ENCODE peak calls at places on chromosomes 16 and 17, in ten cellular contexts. F is GM23338; W is stimulated activated CD4-positive, alpha-beta T cell treated with anti-CD3 and anti-CD28 coated beads, Interleukin-1b, Interleukin-23, amount 100 ng/mL, for 4 hours; J is HEK293T; Q is AG09309; Y is ovary; T is non-pigmented ciliary epithelial cell; U is GM19239; H is T-helper 1 cell; L is KBM-7. D is an unnamed sample.

GRCh38 chr16:20875358-20875656 is 24.9 kb downstream of the DCUN1D3 start:
- DNase-seq in F (no peak), W (no peak), J (no peak), Q (no peak), Y (no peak), T (no peak), U (no peak), H (peak; percentile 12), L (no peak), D (no peak)

GRCh38 chr16:57165923-57166322 is 19.9 kb downstream of the PSME3IP1 start:
- DNase-seq in F (no peak), W (no peak), J (no peak), Q (no peak), Y (no peak), T (no peak), U (no peak), H (no peak), L (no peak), D (peak; percentile 56)

GRCh38 chr16:80040413-80040812 is 439.9 kb upstream of the MAF start:
- DNase-seq in F (no peak), W (no peak), J (no peak), Q (no peak), Y (no peak), T (no peak), U (no peak), H (no peak), L (no peak), D (no peak)

GRCh38 chr17:77990301-77990700 is 31.8 kb downstream of the TNRC6C start:
- DNase-seq in F (no peak), W (no peak), J (no peak), Q (no peak), Y (no peak), T (no peak), U (no peak), H (no peak), L (no peak), D (no peak)

GRCh38 chr17:2700491-2701141 is 10.9 kb downstream of the CLUH start:
- DNase-seq in F (no peak), W (no peak), J (no peak), Q (no peak), Y (peak; percentile 15), T (no peak), U (peak; percentile 6), H (no peak), L (no peak), D (no peak)

GRCh38 chr16:23941025-23941424 is 105.2 kb downstream of the PRKCB start:
- DNase-seq in F (no peak), W (no peak), J (no peak), Q (no peak), Y (no peak), T (no peak), U (no peak), H (no peak), L (no peak), D (no peak)

GRCh38 chr16:4202615-4203014 is 39.3 kb downstream of the SRL start:
- DNase-seq in F (no peak), W (no peak), J (no peak), Q (no peak), Y (no peak), T (no peak), U (no peak), H (no peak), L (no peak), D (no peak)

GRCh38 chr17:80937501-80938356 is 53.9 kb upstream of the CHMP6 start:
- DNase-seq in F (no peak), W (no peak), J (no peak), Q (no peak), Y (no peak), T (no peak), U (no peak), H (no peak), L (no peak), D (no peak)

GRCh38 chr17:61822326-61823285 is 40.7 kb downstream of the BRIP1 start:
- DNase-seq in F (no peak), W (no peak), J (no peak), Q (no peak), Y (no peak), T (no peak), U (no peak), H (no peak), L (no peak), D (no peak)

GRCh38 chr16:57653936-57654335 is 14.2 kb upstream of the ADGRG3 start:
- DNase-seq in F (no peak), W (no peak), J (no peak), Q (no peak), Y (no peak), T (no peak), U (no peak), H (no peak), L (peak; percentile 83), D (no peak)

GRCh38 chr16:57284206-57284951 is at the start of gene PLLP:
- DNase-seq in F (peak; percentile 68), W (no peak), J (peak; percentile 80), Q (no peak), Y (no peak), T (no peak), U (no peak), H (no peak), L (peak; percentile 29), D (no peak)

GRCh38 chr16:78425957-78426590 is 326.6 kb downstream of the WWOX start:
- DNase-seq in F (no peak), W (no peak), J (peak; percentile 46), Q (no peak), Y (no peak), T (no peak), U (no peak), H (no peak), L (no peak), D (no peak)

GRCh38 chr17:60745544-60745943 is 67.9 kb downstream of the BCAS3 start:
- DNase-seq in F (no peak), W (no peak), J (no peak), Q (no peak), Y (no peak), T (no peak), U (no peak), H (no peak), L (no peak), D (no peak)

GRCh38 chr17:39069114-39069756 is 82.2 kb downstream of the PLXDC1 start:
- DNase-seq in F (peak; percentile 82), W (peak; percentile 23), J (peak; percentile 42), Q (no peak), Y (no peak), T (no peak), U (peak; percentile 44), H (peak; percentile 31), L (peak; percentile 49), D (no peak)

GRCh38 chr16:2429771-2430663 is 770 bp downstream of the CCNF start:
- DNase-seq in F (peak; percentile 51), W (no peak), J (peak; percentile 33), Q (no peak), Y (no peak), T (no peak), U (no peak), H (peak; percentile 36), L (peak; percentile 44), D (no peak)

GRCh38 chr16:79658301-79659001 is 57.9 kb upstream of the MAF start:
- DNase-seq in F (no peak), W (no peak), J (no peak), Q (peak; percentile 55), Y (no peak), T (peak; percentile 65), U (no peak), H (no peak), L (no peak), D (no peak)

GRCh38 chr16:78761427-78761826 is 662.0 kb downstream of the WWOX start:
- DNase-seq in F (no peak), W (no peak), J (no peak), Q (no peak), Y (no peak), T (no peak), U (no peak), H (no peak), L (no peak), D (no peak)

GRCh38 chr16:17491140-17491662 is 20.4 kb upstream of the XYLT1 start:
- DNase-seq in F (no peak), W (no peak), J (no peak), Q (no peak), Y (no peak), T (no peak), U (no peak), H (no peak), L (no peak), D (no peak)

GRCh38 chr16:66549284-66550131 is at the start of gene TK2:
- DNase-seq in F (peak; percentile 84), W (peak; percentile 43), J (peak; percentile 74), Q (no peak), Y (peak; percentile 79), T (no peak), U (peak; percentile 17), H (peak; percentile 52), L (peak; percentile 67), D (no peak)

GRCh38 chr16:85123891-85124635 is 11.8 kb upstream of the CIBAR2 start:
- DNase-seq in F (peak; percentile 68), W (no peak), J (no peak), Q (peak; percentile 48), Y (no peak), T (no peak), U (no peak), H (no peak), L (no peak), D (no peak)

GRCh38 chr17:71792966-71793365 is 327.9 kb upstream of the SOX9 start:
- DNase-seq in F (peak; percentile 6), W (no peak), J (no peak), Q (peak; percentile 33), Y (no peak), T (peak; percentile 76), U (no peak), H (no peak), L (no peak), D (peak; percentile 58)

GRCh38 chr16:89371968-89372634 is 118.3 kb downstream of the ANKRD11 start:
- DNase-seq in F (no peak), W (no peak), J (no peak), Q (no peak), Y (no peak), T (no peak), U (no peak), H (no peak), L (no peak), D (no peak)

GRCh38 chr16:7408700-7409340 is 76.2 kb downstream of the RBFOX1 start:
- DNase-seq in F (no peak), W (no peak), J (no peak), Q (no peak), Y (no peak), T (no peak), U (no peak), H (no peak), L (no peak), D (no peak)

GRCh38 chr17:1992541-1992940 is 32.6 kb downstream of the RTN4RL1 start:
- DNase-seq in F (no peak), W (no peak), J (no peak), Q (no peak), Y (no peak), T (no peak), U (no peak), H (no peak), L (no peak), D (no peak)

GRCh38 chr17:1552911-1553310 is 9.7 kb downstream of the PITPNA start:
- DNase-seq in F (no peak), W (no peak), J (no peak), Q (no peak), Y (no peak), T (no peak), U (peak; percentile 26), H (no peak), L (no peak), D (no peak)

GRCh38 chr16:27728691-27729090 is 178.7 kb downstream of the KATNIP start:
- DNase-seq in F (no peak), W (no peak), J (no peak), Q (no peak), Y (no peak), T (no peak), U (no peak), H (no peak), L (no peak), D (no peak)

GRCh38 chr17:18197535-18198194 is 14.0 kb downstream of the ALKBH5 start:
- DNase-seq in F (no peak), W (no peak), J (no peak), Q (no peak), Y (no peak), T (no peak), U (no peak), H (no peak), L (no peak), D (no peak)

GRCh38 chr16:55257971-55258613 is 65.9 kb upstream of the IRX6 start:
- DNase-seq in F (peak; percentile 86), W (peak; percentile 8), J (peak; percentile 70), Q (peak; percentile 23), Y (no peak), T (peak; percentile 3), U (peak; percentile 18), H (peak; percentile 25), L (peak; percentile 79), D (no peak)